ENCODE peak calls at places on chromosomes 13 and 19, in nine cellular contexts. One of them, this sample, is unnamed.
A peak's percentile ranks its signal among the peaks of the same experiment; 100 is the strongest.

GRCh38 chr19:21691656-21692055 is 75.7 kb downstream of the ZNF100 start:
- DNase-seq in activated naive CD4-positive, alpha-beta T cell treated with anti-CD3 and anti-CD28 coated beads, Interleukin-2, amount 10 ng/mL, durations not matched to agents 7 days and 5 days: no peak
- DNase-seq in lung: no peak
- DNase-seq in immature natural killer cell: no peak
- DNase-seq in stimulated activated CD4-positive, alpha-beta T cell treated with anti-CD3 and anti-CD28 coated beads, Interleukin-4, amount 100 ng/mL, for 48 hours: no peak
- DNase-seq in dorsolateral prefrontal cortex: no peak
- DNase-seq in foreskin fibroblast: no peak
- DNase-seq in choroid plexus epithelial cell: no peak
- DNase-seq in adipocyte: no peak
- DNase-seq in this sample: no peak

GRCh38 chr19:50795665-50796073 is 5.5 kb downstream of the ACP4 start:
- DNase-seq in dorsolateral prefrontal cortex: no peak
- DNase-seq in foreskin fibroblast: no peak
- DNase-seq in immature natural killer cell: no peak
- DNase-seq in adipocyte: no peak
- DNase-seq in choroid plexus epithelial cell: no peak
- DNase-seq in lung: no peak
- DNase-seq in activated naive CD4-positive, alpha-beta T cell treated with anti-CD3 and anti-CD28 coated beads, Interleukin-2, amount 10 ng/mL, durations not matched to agents 7 days and 5 days: no peak
- DNase-seq in stimulated activated CD4-positive, alpha-beta T cell treated with anti-CD3 and anti-CD28 coated beads, Interleukin-4, amount 100 ng/mL, for 48 hours: no peak
- DNase-seq in this sample: no peak

GRCh38 chr19:1290699-1291651 is 5.3 kb downstream of the EFNA2 start:
- DNase-seq in activated naive CD4-positive, alpha-beta T cell treated with anti-CD3 and anti-CD28 coated beads, Interleukin-2, amount 10 ng/mL, durations not matched to agents 7 days and 5 days: no peak
- DNase-seq in lung: no peak
- DNase-seq in foreskin fibroblast: no peak
- DNase-seq in choroid plexus epithelial cell: no peak
- DNase-seq in adipocyte: no peak
- DNase-seq in stimulated activated CD4-positive, alpha-beta T cell treated with anti-CD3 and anti-CD28 coated beads, Interleukin-4, amount 100 ng/mL, for 48 hours: no peak
- DNase-seq in immature natural killer cell: no peak
- DNase-seq in dorsolateral prefrontal cortex: no peak
- DNase-seq in this sample: no peak

GRCh38 chr19:2469102-2469914 is 6.6 kb upstream of the GADD45B start:
- DNase-seq in adipocyte: peak; percentile 43
- DNase-seq in dorsolateral prefrontal cortex: no peak
- DNase-seq in stimulated activated CD4-positive, alpha-beta T cell treated with anti-CD3 and anti-CD28 coated beads, Interleukin-4, amount 100 ng/mL, for 48 hours: no peak
- DNase-seq in choroid plexus epithelial cell: peak; percentile 61
- DNase-seq in foreskin fibroblast: peak; percentile 62
- DNase-seq in immature natural killer cell: no peak
- DNase-seq in lung: no peak
- DNase-seq in activated naive CD4-positive, alpha-beta T cell treated with anti-CD3 and anti-CD28 coated beads, Interleukin-2, amount 10 ng/mL, durations not matched to agents 7 days and 5 days: peak; percentile 48
- DNase-seq in this sample: no peak

GRCh38 chr13:29369060-29369743 is 226.3 kb downstream of the SLC7A1 start:
- DNase-seq in immature natural killer cell: no peak
- DNase-seq in stimulated activated CD4-positive, alpha-beta T cell treated with anti-CD3 and anti-CD28 coated beads, Interleukin-4, amount 100 ng/mL, for 48 hours: no peak
- DNase-seq in activated naive CD4-positive, alpha-beta T cell treated with anti-CD3 and anti-CD28 coated beads, Interleukin-2, amount 10 ng/mL, durations not matched to agents 7 days and 5 days: no peak
- DNase-seq in dorsolateral prefrontal cortex: no peak
- DNase-seq in lung: no peak
- DNase-seq in adipocyte: peak; percentile 71
- DNase-seq in foreskin fibroblast: peak; percentile 58
- DNase-seq in choroid plexus epithelial cell: peak; percentile 72
- DNase-seq in this sample: no peak

GRCh38 chr19:10854350-10855089 is 6.3 kb downstream of the C19orf38 start:
- DNase-seq in dorsolateral prefrontal cortex: no peak
- DNase-seq in stimulated activated CD4-positive, alpha-beta T cell treated with anti-CD3 and anti-CD28 coated beads, Interleukin-4, amount 100 ng/mL, for 48 hours: no peak
- DNase-seq in lung: no peak
- DNase-seq in foreskin fibroblast: no peak
- DNase-seq in immature natural killer cell: no peak
- DNase-seq in choroid plexus epithelial cell: no peak
- DNase-seq in activated naive CD4-positive, alpha-beta T cell treated with anti-CD3 and anti-CD28 coated beads, Interleukin-2, amount 10 ng/mL, durations not matched to agents 7 days and 5 days: no peak
- DNase-seq in adipocyte: no peak
- DNase-seq in this sample: no peak

GRCh38 chr13:20546559-20546958 is 20.4 kb upstream of the IFT88 start:
- DNase-seq in immature natural killer cell: no peak
- DNase-seq in choroid plexus epithelial cell: no peak
- DNase-seq in dorsolateral prefrontal cortex: no peak
- DNase-seq in stimulated activated CD4-positive, alpha-beta T cell treated with anti-CD3 and anti-CD28 coated beads, Interleukin-4, amount 100 ng/mL, for 48 hours: no peak
- DNase-seq in activated naive CD4-positive, alpha-beta T cell treated with anti-CD3 and anti-CD28 coated beads, Interleukin-2, amount 10 ng/mL, durations not matched to agents 7 days and 5 days: no peak
- DNase-seq in foreskin fibroblast: no peak
- DNase-seq in adipocyte: no peak
- DNase-seq in lung: no peak
- DNase-seq in this sample: no peak

GRCh38 chr13:106986033-106986484 is 418.1 kb upstream of the ARGLU1 start:
- DNase-seq in dorsolateral prefrontal cortex: no peak
- DNase-seq in adipocyte: peak; percentile 38
- DNase-seq in choroid plexus epithelial cell: peak; percentile 13
- DNase-seq in activated naive CD4-positive, alpha-beta T cell treated with anti-CD3 and anti-CD28 coated beads, Interleukin-2, amount 10 ng/mL, durations not matched to agents 7 days and 5 days: no peak
- DNase-seq in lung: no peak
- DNase-seq in immature natural killer cell: no peak
- DNase-seq in foreskin fibroblast: peak; percentile 41
- DNase-seq in stimulated activated CD4-positive, alpha-beta T cell treated with anti-CD3 and anti-CD28 coated beads, Interleukin-4, amount 100 ng/mL, for 48 hours: no peak
- DNase-seq in this sample: no peak

GRCh38 chr19:13483215-13483614 is 23.1 kb downstream of the CACNA1A start:
- DNase-seq in choroid plexus epithelial cell: no peak
- DNase-seq in adipocyte: no peak
- DNase-seq in stimulated activated CD4-positive, alpha-beta T cell treated with anti-CD3 and anti-CD28 coated beads, Interleukin-4, amount 100 ng/mL, for 48 hours: no peak
- DNase-seq in activated naive CD4-positive, alpha-beta T cell treated with anti-CD3 and anti-CD28 coated beads, Interleukin-2, amount 10 ng/mL, durations not matched to agents 7 days and 5 days: no peak
- DNase-seq in dorsolateral prefrontal cortex: no peak
- DNase-seq in lung: no peak
- DNase-seq in immature natural killer cell: no peak
- DNase-seq in foreskin fibroblast: no peak
- DNase-seq in this sample: no peak

GRCh38 chr13:27270594-27271520 is at the start of gene RASL11A:
- DNase-seq in dorsolateral prefrontal cortex: peak; percentile 90
- DNase-seq in adipocyte: peak; percentile 97
- DNase-seq in stimulated activated CD4-positive, alpha-beta T cell treated with anti-CD3 and anti-CD28 coated beads, Interleukin-4, amount 100 ng/mL, for 48 hours: peak; percentile 66
- DNase-seq in lung: peak; percentile 85
- DNase-seq in choroid plexus epithelial cell: peak; percentile 94
- DNase-seq in immature natural killer cell: peak; percentile 70
- DNase-seq in foreskin fibroblast: peak; percentile 96
- DNase-seq in activated naive CD4-positive, alpha-beta T cell treated with anti-CD3 and anti-CD28 coated beads, Interleukin-2, amount 10 ng/mL, durations not matched to agents 7 days and 5 days: peak; percentile 74
- DNase-seq in this sample: peak; percentile 44

GRCh38 chr13:97125051-97125809 is 96.9 kb upstream of the MBNL2 start:
- DNase-seq in stimulated activated CD4-positive, alpha-beta T cell treated with anti-CD3 and anti-CD28 coated beads, Interleukin-4, amount 100 ng/mL, for 48 hours: peak; percentile 2
- DNase-seq in adipocyte: peak; percentile 94
- DNase-seq in choroid plexus epithelial cell: peak; percentile 91
- DNase-seq in activated naive CD4-positive, alpha-beta T cell treated with anti-CD3 and anti-CD28 coated beads, Interleukin-2, amount 10 ng/mL, durations not matched to agents 7 days and 5 days: no peak
- DNase-seq in lung: peak; percentile 59
- DNase-seq in dorsolateral prefrontal cortex: no peak
- DNase-seq in immature natural killer cell: no peak
- DNase-seq in foreskin fibroblast: peak; percentile 91
- DNase-seq in this sample: no peak

GRCh38 chr13:113186061-113186900 is 22.2 kb downstream of the PCID2 start:
- DNase-seq in adipocyte: no peak
- DNase-seq in stimulated activated CD4-positive, alpha-beta T cell treated with anti-CD3 and anti-CD28 coated beads, Interleukin-4, amount 100 ng/mL, for 48 hours: no peak
- DNase-seq in activated naive CD4-positive, alpha-beta T cell treated with anti-CD3 and anti-CD28 coated beads, Interleukin-2, amount 10 ng/mL, durations not matched to agents 7 days and 5 days: no peak
- DNase-seq in dorsolateral prefrontal cortex: no peak
- DNase-seq in immature natural killer cell: peak; percentile 89
- DNase-seq in lung: no peak
- DNase-seq in foreskin fibroblast: peak; percentile 77
- DNase-seq in choroid plexus epithelial cell: no peak
- DNase-seq in this sample: no peak

GRCh38 chr13:84994582-84994981 is 804.6 kb downstream of the SLITRK6 start:
- DNase-seq in choroid plexus epithelial cell: peak; percentile 4
- DNase-seq in adipocyte: peak; percentile 8
- DNase-seq in activated naive CD4-positive, alpha-beta T cell treated with anti-CD3 and anti-CD28 coated beads, Interleukin-2, amount 10 ng/mL, durations not matched to agents 7 days and 5 days: no peak
- DNase-seq in dorsolateral prefrontal cortex: no peak
- DNase-seq in immature natural killer cell: no peak
- DNase-seq in lung: no peak
- DNase-seq in foreskin fibroblast: peak; percentile 2
- DNase-seq in stimulated activated CD4-positive, alpha-beta T cell treated with anti-CD3 and anti-CD28 coated beads, Interleukin-4, amount 100 ng/mL, for 48 hours: no peak
- DNase-seq in this sample: no peak

GRCh38 chr13:36154567-36155231 is 23.5 kb upstream of the DCLK1 start:
- DNase-seq in choroid plexus epithelial cell: peak; percentile 51
- DNase-seq in dorsolateral prefrontal cortex: peak; percentile 83
- DNase-seq in stimulated activated CD4-positive, alpha-beta T cell treated with anti-CD3 and anti-CD28 coated beads, Interleukin-4, amount 100 ng/mL, for 48 hours: no peak
- DNase-seq in lung: no peak
- DNase-seq in immature natural killer cell: no peak
- DNase-seq in foreskin fibroblast: peak; percentile 48
- DNase-seq in activated naive CD4-positive, alpha-beta T cell treated with anti-CD3 and anti-CD28 coated beads, Interleukin-2, amount 10 ng/mL, durations not matched to agents 7 days and 5 days: no peak
- DNase-seq in adipocyte: peak; percentile 36
- DNase-seq in this sample: no peak

GRCh38 chr19:31139871-31140505 is 209.2 kb downstream of the TSHZ3 start:
- DNase-seq in choroid plexus epithelial cell: peak; percentile 85
- DNase-seq in immature natural killer cell: no peak
- DNase-seq in lung: no peak
- DNase-seq in stimulated activated CD4-positive, alpha-beta T cell treated with anti-CD3 and anti-CD28 coated beads, Interleukin-4, amount 100 ng/mL, for 48 hours: no peak
- DNase-seq in foreskin fibroblast: peak; percentile 70
- DNase-seq in activated naive CD4-positive, alpha-beta T cell treated with anti-CD3 and anti-CD28 coated beads, Interleukin-2, amount 10 ng/mL, durations not matched to agents 7 days and 5 days: no peak
- DNase-seq in dorsolateral prefrontal cortex: no peak
- DNase-seq in adipocyte: peak; percentile 80
- DNase-seq in this sample: no peak

GRCh38 chr13:21639604-21640003 is 31.3 kb upstream of the FGF9 start:
- DNase-seq in lung: no peak
- DNase-seq in foreskin fibroblast: no peak
- DNase-seq in activated naive CD4-positive, alpha-beta T cell treated with anti-CD3 and anti-CD28 coated beads, Interleukin-2, amount 10 ng/mL, durations not matched to agents 7 days and 5 days: no peak
- DNase-seq in dorsolateral prefrontal cortex: no peak
- DNase-seq in stimulated activated CD4-positive, alpha-beta T cell treated with anti-CD3 and anti-CD28 coated beads, Interleukin-4, amount 100 ng/mL, for 48 hours: no peak
- DNase-seq in immature natural killer cell: no peak
- DNase-seq in choroid plexus epithelial cell: no peak
- DNase-seq in adipocyte: no peak
- DNase-seq in this sample: no peak

GRCh38 chr13:98766716-98767115 is 14.2 kb upstream of the SLC15A1 start:
- DNase-seq in adipocyte: no peak
- DNase-seq in activated naive CD4-positive, alpha-beta T cell treated with anti-CD3 and anti-CD28 coated beads, Interleukin-2, amount 10 ng/mL, durations not matched to agents 7 days and 5 days: no peak
- DNase-seq in stimulated activated CD4-positive, alpha-beta T cell treated with anti-CD3 and anti-CD28 coated beads, Interleukin-4, amount 100 ng/mL, for 48 hours: no peak
- DNase-seq in lung: no peak
- DNase-seq in choroid plexus epithelial cell: no peak
- DNase-seq in dorsolateral prefrontal cortex: no peak
- DNase-seq in foreskin fibroblast: peak; percentile 17
- DNase-seq in immature natural killer cell: no peak
- DNase-seq in this sample: no peak

GRCh38 chr13:76975863-76976262 is 16.0 kb upstream of the CLN5 start:
- DNase-seq in stimulated activated CD4-positive, alpha-beta T cell treated with anti-CD3 and anti-CD28 coated beads, Interleukin-4, amount 100 ng/mL, for 48 hours: no peak
- DNase-seq in dorsolateral prefrontal cortex: no peak
- DNase-seq in foreskin fibroblast: peak; percentile 5
- DNase-seq in immature natural killer cell: no peak
- DNase-seq in choroid plexus epithelial cell: no peak
- DNase-seq in adipocyte: no peak
- DNase-seq in activated naive CD4-positive, alpha-beta T cell treated with anti-CD3 and anti-CD28 coated beads, Interleukin-2, amount 10 ng/mL, durations not matched to agents 7 days and 5 days: no peak
- DNase-seq in lung: no peak
- DNase-seq in this sample: no peak

GRCh38 chr13:110518571-110518970 is 43.0 kb downstream of the RAB20 start:
- DNase-seq in adipocyte: no peak
- DNase-seq in activated naive CD4-positive, alpha-beta T cell treated with anti-CD3 and anti-CD28 coated beads, Interleukin-2, amount 10 ng/mL, durations not matched to agents 7 days and 5 days: no peak
- DNase-seq in stimulated activated CD4-positive, alpha-beta T cell treated with anti-CD3 and anti-CD28 coated beads, Interleukin-4, amount 100 ng/mL, for 48 hours: no peak
- DNase-seq in lung: no peak
- DNase-seq in dorsolateral prefrontal cortex: no peak
- DNase-seq in immature natural killer cell: no peak
- DNase-seq in choroid plexus epithelial cell: no peak
- DNase-seq in foreskin fibroblast: no peak
- DNase-seq in this sample: no peak

GRCh38 chr19:48977061-48977460 is 12.0 kb downstream of the FTL start:
- DNase-seq in dorsolateral prefrontal cortex: no peak
- DNase-seq in stimulated activated CD4-positive, alpha-beta T cell treated with anti-CD3 and anti-CD28 coated beads, Interleukin-4, amount 100 ng/mL, for 48 hours: no peak
- DNase-seq in adipocyte: no peak
- DNase-seq in activated naive CD4-positive, alpha-beta T cell treated with anti-CD3 and anti-CD28 coated beads, Interleukin-2, amount 10 ng/mL, durations not matched to agents 7 days and 5 days: no peak
- DNase-seq in choroid plexus epithelial cell: no peak
- DNase-seq in lung: no peak
- DNase-seq in foreskin fibroblast: no peak
- DNase-seq in immature natural killer cell: no peak
- DNase-seq in this sample: no peak

GRCh38 chr19:46288896-46289588 is 7.8 kb upstream of the HIF3A start:
- DNase-seq in foreskin fibroblast: peak; percentile 97
- DNase-seq in activated naive CD4-positive, alpha-beta T cell treated with anti-CD3 and anti-CD28 coated beads, Interleukin-2, amount 10 ng/mL, durations not matched to agents 7 days and 5 days: no peak
- DNase-seq in lung: peak; percentile 32
- DNase-seq in stimulated activated CD4-positive, alpha-beta T cell treated with anti-CD3 and anti-CD28 coated beads, Interleukin-4, amount 100 ng/mL, for 48 hours: no peak
- DNase-seq in adipocyte: peak; percentile 62
- DNase-seq in immature natural killer cell: no peak
- DNase-seq in choroid plexus epithelial cell: peak; percentile 97
- DNase-seq in dorsolateral prefrontal cortex: no peak
- DNase-seq in this sample: no peak

GRCh38 chr13:32962342-32962741 is 53.9 kb upstream of the KL start:
- DNase-seq in immature natural killer cell: no peak
- DNase-seq in adipocyte: no peak
- DNase-seq in foreskin fibroblast: no peak
- DNase-seq in stimulated activated CD4-positive, alpha-beta T cell treated with anti-CD3 and anti-CD28 coated beads, Interleukin-4, amount 100 ng/mL, for 48 hours: no peak
- DNase-seq in choroid plexus epithelial cell: no peak
- DNase-seq in dorsolateral prefrontal cortex: no peak
- DNase-seq in lung: no peak
- DNase-seq in activated naive CD4-positive, alpha-beta T cell treated with anti-CD3 and anti-CD28 coated beads, Interleukin-2, amount 10 ng/mL, durations not matched to agents 7 days and 5 days: no peak
- DNase-seq in this sample: no peak

GRCh38 chr19:18776736-18777135 is 14.4 kb downstream of the COMP start:
- DNase-seq in activated naive CD4-positive, alpha-beta T cell treated with anti-CD3 and anti-CD28 coated beads, Interleukin-2, amount 10 ng/mL, durations not matched to agents 7 days and 5 days: no peak
- DNase-seq in immature natural killer cell: no peak
- DNase-seq in stimulated activated CD4-positive, alpha-beta T cell treated with anti-CD3 and anti-CD28 coated beads, Interleukin-4, amount 100 ng/mL, for 48 hours: no peak
- DNase-seq in foreskin fibroblast: peak; percentile 74
- DNase-seq in choroid plexus epithelial cell: no peak
- DNase-seq in lung: no peak
- DNase-seq in dorsolateral prefrontal cortex: no peak
- DNase-seq in adipocyte: no peak
- DNase-seq in this sample: no peak

GRCh38 chr19:56091066-56091490 is 30.0 kb downstream of the ZNF787 start:
- DNase-seq in lung: no peak
- DNase-seq in stimulated activated CD4-positive, alpha-beta T cell treated with anti-CD3 and anti-CD28 coated beads, Interleukin-4, amount 100 ng/mL, for 48 hours: no peak
- DNase-seq in foreskin fibroblast: peak; percentile 71
- DNase-seq in immature natural killer cell: no peak
- DNase-seq in dorsolateral prefrontal cortex: no peak
- DNase-seq in adipocyte: peak; percentile 54
- DNase-seq in choroid plexus epithelial cell: peak; percentile 72
- DNase-seq in activated naive CD4-positive, alpha-beta T cell treated with anti-CD3 and anti-CD28 coated beads, Interleukin-2, amount 10 ng/mL, durations not matched to agents 7 days and 5 days: no peak
- DNase-seq in this sample: no peak

GRCh38 chr13:25478186-25478585 is 106.4 kb downstream of the ATP8A2 start:
- DNase-seq in choroid plexus epithelial cell: no peak
- DNase-seq in foreskin fibroblast: peak; percentile 76
- DNase-seq in adipocyte: peak; percentile 62
- DNase-seq in stimulated activated CD4-positive, alpha-beta T cell treated with anti-CD3 and anti-CD28 coated beads, Interleukin-4, amount 100 ng/mL, for 48 hours: no peak
- DNase-seq in immature natural killer cell: no peak
- DNase-seq in lung: no peak
- DNase-seq in dorsolateral prefrontal cortex: no peak
- DNase-seq in activated naive CD4-positive, alpha-beta T cell treated with anti-CD3 and anti-CD28 coated beads, Interleukin-2, amount 10 ng/mL, durations not matched to agents 7 days and 5 days: no peak
- DNase-seq in this sample: no peak

GRCh38 chr13:88656751-88657150 is 985.6 kb downstream of the SLITRK5 start:
- DNase-seq in dorsolateral prefrontal cortex: no peak
- DNase-seq in activated naive CD4-positive, alpha-beta T cell treated with anti-CD3 and anti-CD28 coated beads, Interleukin-2, amount 10 ng/mL, durations not matched to agents 7 days and 5 days: no peak
- DNase-seq in foreskin fibroblast: no peak
- DNase-seq in choroid plexus epithelial cell: no peak
- DNase-seq in stimulated activated CD4-positive, alpha-beta T cell treated with anti-CD3 and anti-CD28 coated beads, Interleukin-4, amount 100 ng/mL, for 48 hours: no peak
- DNase-seq in adipocyte: no peak
- DNase-seq in immature natural killer cell: no peak
- DNase-seq in lung: peak; percentile 30
- DNase-seq in this sample: no peak

GRCh38 chr13:74246398-74246975 is 112.3 kb upstream of the KLF12 start:
- DNase-seq in lung: no peak
- DNase-seq in choroid plexus epithelial cell: peak; percentile 71
- DNase-seq in foreskin fibroblast: peak; percentile 53
- DNase-seq in dorsolateral prefrontal cortex: no peak
- DNase-seq in adipocyte: no peak
- DNase-seq in immature natural killer cell: peak; percentile 29
- DNase-seq in stimulated activated CD4-positive, alpha-beta T cell treated with anti-CD3 and anti-CD28 coated beads, Interleukin-4, amount 100 ng/mL, for 48 hours: peak; percentile 13
- DNase-seq in activated naive CD4-positive, alpha-beta T cell treated with anti-CD3 and anti-CD28 coated beads, Interleukin-2, amount 10 ng/mL, durations not matched to agents 7 days and 5 days: no peak
- DNase-seq in this sample: no peak